ENCODE peak calls at places on chromosomes 1 and 21, in seven cellular contexts. C, T, X, N, Q, M and W are unnamed samples.

GRCh38 chr1:89762801-89763648 is 57.8 kb upstream of the LRRC8D start:
- DNase-seq in Q (peak; percentile 80), N (peak; percentile 75), M (peak; percentile 96), T (peak; percentile 88), C (peak; percentile 36), X (peak; percentile 92), W (peak; percentile 83)

GRCh38 chr1:109267743-109268300 is 15.1 kb downstream of the PSRC1 start:
- DNase-seq in X (peak; percentile 42), N (no peak), C (no peak), M (no peak), Q (no peak), T (no peak), W (no peak)

GRCh38 chr1:173267453-173267945 is 60.4 kb upstream of the TNFSF4 start:
- DNase-seq in X (no peak), C (no peak), T (no peak), M (peak; percentile 5), N (peak; percentile 27), Q (peak; percentile 37), W (peak; percentile 24)

GRCh38 chr1:149942207-149942606 is 5.5 kb upstream of the MTMR11 start:
- DNase-seq in N (no peak), M (peak; percentile 75), Q (peak; percentile 61), T (peak; percentile 66), C (no peak), X (no peak), W (no peak)

GRCh38 chr21:41153443-41153842 is 14.5 kb upstream of the BACE2 start:
- DNase-seq in X (no peak), C (no peak), N (no peak), Q (no peak), M (no peak), T (no peak), W (no peak)

GRCh38 chr1:68174173-68175113 is 57.9 kb downstream of the WLS start:
- DNase-seq in C (no peak), T (no peak), X (peak; percentile 44), M (peak; percentile 79), Q (peak; percentile 96), N (peak; percentile 90), W (no peak)

GRCh38 chr1:58901008-58901407 is 117.2 kb upstream of the JUN start:
- DNase-seq in C (no peak), N (peak; percentile 67), Q (no peak), M (no peak), X (no peak), T (no peak), W (no peak)

GRCh38 chr1:115302390-115302961 is 35.6 kb downstream of the NGF start:
- DNase-seq in N (no peak), Q (peak; percentile 83), T (no peak), C (no peak), X (no peak), M (peak; percentile 11), W (no peak)

GRCh38 chr1:27536767-27537166 is 46.8 kb upstream of the WASF2 start:
- DNase-seq in Q (peak; percentile 51), C (no peak), N (peak; percentile 86), X (no peak), T (no peak), M (peak; percentile 79), W (no peak)

GRCh38 chr1:46533179-46533864 is 18.1 kb downstream of the KNCN start:
- DNase-seq in T (no peak), N (no peak), Q (peak; percentile 42), X (peak; percentile 60), C (no peak), M (peak; percentile 65), W (peak; percentile 30)

GRCh38 chr1:235127203-235127602 is 1.4 kb downstream of the TOMM20 start:
- DNase-seq in X (no peak), C (no peak), M (no peak), N (no peak), T (no peak), Q (no peak), W (no peak)

GRCh38 chr1:7013833-7014639 is 228.8 kb downstream of the CAMTA1 start:
- DNase-seq in N (no peak), C (no peak), T (no peak), X (no peak), Q (no peak), M (no peak), W (no peak)
- H3K4me3 ChIP-seq in N (no peak overlapping the region), C (no peak overlapping the region), T (no peak overlapping the region), X (no peak overlapping the region), Q (no peak overlapping the region), M (no peak overlapping the region), W (no peak overlapping the region)

GRCh38 chr1:226659641-226660040 is 79.4 kb downstream of the ITPKB start:
- DNase-seq in M (no peak), Q (no peak), C (no peak), T (no peak), N (no peak), X (no peak), W (no peak)
- H3K4me3 ChIP-seq in M (no peak overlapping the region), Q (no peak overlapping the region), C (no peak overlapping the region), T (no peak overlapping the region), N (no peak overlapping the region), X (no peak overlapping the region), W (no peak overlapping the region)

GRCh38 chr1:86915737-86916235 is 1.4 kb downstream of the HS2ST1 start:
- DNase-seq in T (no peak), C (no peak), Q (no peak), X (no peak), M (no peak), N (no peak), W (no peak)
- H3K4me3 ChIP-seq in T (peak overlapping the region; percentile 92), C (peak overlapping the region; percentile 72), Q (peak overlapping the region; percentile 90), X (peak overlapping the region; percentile 84), M (peak overlapping the region; percentile 97), N (peak overlapping the region; percentile 96), W (peak overlapping the region; percentile 94)

DNA sequence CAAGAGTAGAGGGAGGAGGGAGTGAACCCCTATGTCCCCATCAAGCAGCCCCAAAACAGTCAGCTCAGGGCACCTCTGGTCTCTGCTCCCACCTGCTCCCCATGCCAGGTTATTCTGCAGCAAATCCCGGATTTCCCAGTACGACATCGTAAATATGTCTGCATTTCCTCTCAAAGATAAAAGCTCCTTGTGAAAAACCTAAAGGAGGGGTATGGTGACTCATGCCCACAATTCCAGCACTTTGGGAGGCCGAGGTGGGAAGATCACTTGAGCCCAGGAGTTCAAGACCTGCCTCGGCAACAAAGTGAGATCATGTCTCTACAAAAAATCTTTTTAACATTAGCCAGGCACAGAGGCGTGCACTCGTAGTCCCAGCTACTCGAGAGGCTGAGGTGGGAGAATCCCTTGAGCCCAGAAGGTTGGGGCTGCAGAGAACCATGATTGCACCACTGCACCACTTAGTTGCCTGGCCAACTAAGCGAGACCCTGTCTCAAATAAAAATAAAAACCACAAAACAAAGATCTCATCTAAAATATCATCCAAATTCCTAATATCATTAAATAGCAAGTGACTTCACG is 7.1 kb downstream of the ACOT7 start:
- DNase-seq in X (no peak), Q (peak; percentile 60), C (no peak), M (no peak), T (no peak), N (no peak), W (no peak)
- H3K4me3 ChIP-seq in X (no peak overlapping the region), Q (peak overlapping the region; percentile 41), C (no peak overlapping the region), M (no peak overlapping the region), T (no peak overlapping the region), N (no peak overlapping the region), W (no peak overlapping the region)

GRCh38 chr1:227947678-227948492 is at the start of gene WNT9A:
- DNase-seq in T (peak; percentile 99), N (peak; percentile 63), M (peak; percentile 94), Q (peak; percentile 45), X (no peak), C (no peak), W (peak; percentile 33)

GRCh38 chr1:227945891-227946623 is 1.7 kb downstream of the WNT9A start:
- DNase-seq in X (peak; percentile 84), T (peak; percentile 43), N (peak; percentile 80), C (no peak), M (no peak), Q (peak; percentile 84), W (no peak)

GRCh38 chr1:227946624-227947424 is 908 bp downstream of the WNT9A start:
- DNase-seq in Q (peak; percentile 85), C (no peak), M (peak; percentile 93), N (peak; percentile 77), T (peak; percentile 92), X (peak; percentile 85), W (peak; percentile 47)

GRCh38 chr1:227948493-227949260 is 945 bp upstream of the WNT9A start:
- DNase-seq in C (no peak), T (peak; percentile 17), N (no peak), Q (peak; percentile 11), X (peak; percentile 41), M (no peak), W (no peak)

DNA sequence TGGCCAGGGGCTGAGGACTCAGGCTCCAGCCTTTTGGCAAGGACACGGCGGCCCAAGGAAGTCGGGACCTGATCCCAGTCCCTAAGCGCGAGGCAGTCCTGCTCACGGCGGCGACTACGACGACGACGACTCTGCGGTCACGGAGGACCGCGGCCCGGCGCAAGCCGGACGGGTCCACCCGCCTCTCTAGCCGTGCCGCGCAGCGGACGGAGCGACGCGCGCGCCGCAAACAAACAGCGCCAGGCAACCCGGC is 381 bp downstream of the WNT9A start:
- DNase-seq in T (no peak), N (no peak), Q (no peak), X (no peak), C (no peak), M (no peak), W (no peak)
- H3K4me3 ChIP-seq in T (peak overlapping the region; percentile 40), N (peak overlapping the region; percentile 78), Q (peak overlapping the region; percentile 50), X (peak overlapping the region; percentile 62), C (no peak overlapping the region), M (peak overlapping the region; percentile 82), W (peak overlapping the region; percentile 11)

DNA sequence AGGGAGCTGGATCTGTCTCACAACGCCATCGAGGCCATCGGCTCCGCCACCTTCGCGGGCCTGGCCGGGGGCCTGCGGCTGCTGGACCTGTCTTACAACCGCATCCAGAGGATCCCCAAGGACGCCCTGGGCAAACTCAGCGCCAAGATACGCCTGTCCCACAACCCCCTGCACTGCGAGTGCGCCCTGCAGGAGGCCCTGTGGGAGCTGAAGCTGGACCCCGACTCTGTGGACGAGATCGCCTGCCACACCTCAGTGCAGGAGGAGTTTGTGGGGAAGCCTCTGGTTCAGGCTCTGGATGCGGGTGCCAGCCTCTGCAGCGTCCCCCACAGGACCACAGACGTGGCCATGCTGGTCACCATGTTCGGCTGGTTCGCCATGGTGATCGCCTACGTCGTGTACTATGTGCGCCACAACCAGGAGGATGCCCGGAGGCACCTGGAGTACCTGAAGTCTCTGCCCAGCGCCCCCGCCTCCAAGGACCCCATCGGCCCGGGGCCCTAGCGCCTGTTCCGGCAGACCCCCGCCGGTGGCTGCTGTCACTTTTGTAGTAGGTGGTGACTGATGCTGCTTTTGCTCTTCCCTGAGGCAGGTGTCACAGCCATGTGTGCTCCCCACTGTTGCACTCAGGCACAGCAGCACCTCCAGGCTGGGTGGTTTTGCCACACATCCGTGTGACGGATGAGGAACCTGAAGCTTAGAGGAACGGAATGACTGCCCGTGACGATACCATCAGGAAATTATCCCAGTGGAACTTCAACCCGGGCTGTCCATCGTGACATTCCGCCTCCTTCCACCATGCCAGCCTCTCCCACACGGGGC is 1.8 kb downstream of the LRRC3 start:
- DNase-seq in C (no peak), Q (no peak), X (peak; percentile 46), T (no peak), M (no peak), N (no peak), W (no peak)
- H3K4me3 ChIP-seq in C (no peak overlapping the region), Q (no peak overlapping the region), X (no peak overlapping the region), T (no peak overlapping the region), M (no peak overlapping the region), N (no peak overlapping the region), W (no peak overlapping the region)